ENCODE peak calls at places on chromosomes 4 and X, in eight cellular contexts. R, S, A, W, Q, B, Y and Z are unnamed samples. For H3K4me1, the result is how much of the 10 kb centered on the place peaks cover.

GRCh38 chr4:149959391-149959790 is 118.9 kb upstream of the DCLK2 start:
- DNase-seq in R (no peak), S (no peak), A (peak), W (no peak), Q (no peak), B (no peak), Y (no peak), Z (no peak)

GRCh38 chr4:173337463-173337862 is 3.3 kb upstream of the HMGB2 start:
- DNase-seq in R (no peak), S (no peak), A (peak), W (no peak), Q (no peak), B (no peak), Y (no peak), Z (no peak)

GRCh38 chr4:127997534-127998388 is 32.6 kb downstream of the ABHD18 start:
- DNase-seq in R (no peak), S (peak), A (peak), W (peak), Q (no peak), B (no peak), Y (peak), Z (no peak)

GRCh38 chr4:3513807-3514206 is 18.4 kb downstream of the LRPAP1 start:
- DNase-seq in R (no peak), S (no peak), A (no peak), W (no peak), Q (peak), B (no peak), Y (no peak), Z (no peak)

GRCh38 chr4:78939667-78940008 is 400 bp upstream of the PAQR3 start:
- DNase-seq in R (no peak), S (no peak), A (peak), W (no peak), Q (no peak), B (no peak), Y (no peak), Z (no peak)

GRCh38 chr4:41327770-41328169 is 71.0 kb downstream of the UCHL1 start:
- DNase-seq in R (peak), S (no peak), A (no peak), W (no peak), Q (no peak), B (no peak), Y (no peak), Z (no peak)

GRCh38 chr4:105191621-105192210 is 45.0 kb downstream of the TET2 start:
- DNase-seq in R (no peak), S (no peak), A (peak), W (peak), Q (no peak), B (no peak), Y (peak), Z (no peak)

GRCh38 chrX:123217077-123217476 is 33.0 kb downstream of the GRIA3 start:
- DNase-seq in R (no peak), S (no peak), A (no peak), W (peak), Q (no peak), B (peak), Y (no peak), Z (no peak)

GRCh38 chrX:34778961-34779360 is 121.9 kb upstream of the TMEM47 start:
- DNase-seq in R (no peak), S (no peak), A (peak), W (peak), Q (no peak), B (no peak), Y (no peak), Z (no peak)

GRCh38 chr4:189660737-189661330 is 279.8 kb upstream of the FRG1 start:
- DNase-seq in R (no peak), S (no peak), A (no peak), W (no peak), Q (no peak), B (no peak), Y (no peak), Z (no peak)

GRCh38 chrX:48573690-48574269 is 504 bp upstream of the RBM3 start:
- DNase-seq in R (no peak), S (peak), A (no peak), W (no peak), Q (no peak), B (peak), Y (no peak), Z (no peak)

GRCh38 chr4:56480691-56481090 is 13.3 kb downstream of the SRP72 start:
- DNase-seq in R (no peak), S (no peak), A (no peak), W (no peak), Q (no peak), B (no peak), Y (no peak), Z (no peak)

GRCh38 chr4:84790769-84791565 is 175.5 kb downstream of the WDFY3 start:
- DNase-seq in R (no peak), S (peak), A (no peak), W (no peak), Q (no peak), B (no peak), Y (no peak), Z (no peak)

GRCh38 chrX:56783996-56784620 is 55.1 kb downstream of the NBDY start:
- DNase-seq in R (no peak), S (no peak), A (no peak), W (no peak), Q (no peak), B (no peak), Y (no peak), Z (peak)

GRCh38 chrX:110276778-110277177 is 41.1 kb downstream of the AMMECR1 start:
- DNase-seq in R (no peak), S (no peak), A (no peak), W (no peak), Q (no peak), B (no peak), Y (peak), Z (no peak)

GRCh38 chrX:36913551-36913950 is 94.6 kb upstream of the FAM47C start:
- DNase-seq in R (no peak), S (no peak), A (no peak), W (no peak), Q (no peak), B (no peak), Y (no peak), Z (no peak)

GRCh38 chr4:183580370-183580769 is 75.5 kb downstream of the ING2 start:
- DNase-seq in R (no peak), S (no peak), A (no peak), W (no peak), Q (no peak), B (no peak), Y (no peak), Z (no peak)

GRCh38 chr4:54513231-54513630 is 144.5 kb upstream of the KIT start:
- DNase-seq in R (no peak), S (no peak), A (peak), W (peak), Q (no peak), B (no peak), Y (no peak), Z (no peak)

GRCh38 chr4:106238819-106239420 is 77.1 kb downstream of the TBCK start:
- DNase-seq in R (peak), S (peak), A (peak), W (peak), Q (no peak), B (no peak), Y (no peak), Z (no peak)

GRCh38 chr4:31408136-31408535 is 688.0 kb downstream of the PCDH7 start:
- DNase-seq in R (no peak), S (no peak), A (no peak), W (no peak), Q (no peak), B (no peak), Y (no peak), Z (no peak)

GRCh38 chr4:45472490-45472889 is 651.4 kb downstream of the GABRG1 start:
- DNase-seq in R (no peak), S (no peak), A (no peak), W (no peak), Q (peak), B (no peak), Y (no peak), Z (no peak)

GRCh38 chrX:113019958-113020357 is 179.3 kb upstream of the AMOT start:
- DNase-seq in R (no peak), S (no peak), A (no peak), W (no peak), Q (no peak), B (no peak), Y (no peak), Z (no peak)

DNA sequence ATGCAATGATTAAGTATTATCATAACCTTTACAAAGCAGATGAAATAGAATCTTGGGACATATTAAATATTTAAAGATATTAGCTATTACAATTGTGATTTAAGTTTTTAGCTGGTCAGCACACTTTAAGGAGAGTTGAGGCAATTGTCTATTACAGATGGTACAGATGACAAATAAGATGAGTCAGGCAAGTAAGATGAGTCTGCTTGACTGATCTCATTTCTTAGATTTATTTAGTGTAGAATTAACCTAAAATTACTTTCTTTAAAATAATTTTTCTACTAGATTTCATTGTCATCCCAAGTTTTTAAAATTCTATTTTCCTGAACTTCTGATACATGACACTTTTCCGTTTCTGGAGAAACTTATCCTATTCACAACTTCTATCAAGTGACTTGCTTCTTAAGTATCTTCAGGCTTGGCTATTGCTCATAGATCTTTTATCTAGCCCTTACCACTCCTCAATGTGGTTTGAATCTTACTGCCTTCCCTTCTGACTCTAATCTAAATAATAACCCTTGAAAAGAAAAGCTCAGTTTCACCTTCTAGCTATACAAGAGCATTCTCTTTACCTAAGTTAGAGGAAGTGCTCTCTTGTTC is 32.9 kb downstream of the CXCL1 start:
- DNase-seq in R (no peak), S (no peak), A (peak), W (peak), Q (no peak), B (no peak), Y (no peak), Z (no peak)
- H3K4me1 ChIP-seq in R (under half), S (under half), A (under half), W (under half), Q (under half), B (under half), Y (under half), Z (under half)

GRCh38 chr4:140331245-140331644 is 42.2 kb upstream of the SCOC start:
- DNase-seq in R (no peak), S (no peak), A (no peak), W (no peak), Q (no peak), B (no peak), Y (no peak), Z (no peak)

GRCh38 chr4:140330311-140330900 is 43.0 kb upstream of the SCOC start:
- DNase-seq in R (no peak), S (no peak), A (peak), W (peak), Q (no peak), B (no peak), Y (no peak), Z (no peak)

DNA sequence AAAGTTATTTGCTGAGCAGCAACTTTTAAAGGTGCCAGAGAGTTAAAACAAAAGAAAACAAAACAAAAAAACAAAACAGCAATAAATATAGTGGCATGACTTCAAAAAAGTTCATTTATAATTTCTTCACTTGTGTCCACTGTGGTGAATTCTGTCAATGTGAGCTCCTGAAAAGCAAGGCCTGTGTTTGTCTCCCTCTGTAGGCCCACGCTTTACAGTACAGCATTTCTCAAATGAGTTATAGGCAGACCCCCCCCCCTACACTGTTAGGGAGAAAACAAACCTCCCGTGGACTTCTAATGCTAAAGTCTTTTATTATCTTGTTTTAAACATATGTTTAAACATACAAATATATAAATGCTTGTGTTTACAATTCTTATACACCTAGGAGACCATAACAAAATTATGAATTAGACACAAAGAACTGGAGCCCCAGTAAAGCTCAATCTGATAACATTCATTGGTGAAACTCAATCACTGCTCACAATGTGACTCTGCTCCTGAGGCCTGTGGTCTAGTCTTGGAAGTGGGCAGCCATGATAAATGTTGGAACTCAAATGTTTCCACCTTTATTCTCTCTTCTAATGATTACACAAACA is 47.0 kb upstream of the SCOC start:
- DNase-seq in R (peak), S (peak), A (peak), W (peak), Q (no peak), B (peak), Y (no peak), Z (no peak)
- TF ChIP-seq CTCF in R (peak), S (peak), A (peak), W (peak), Q (peak), B (peak), Y (peak), Z (peak)

DNA sequence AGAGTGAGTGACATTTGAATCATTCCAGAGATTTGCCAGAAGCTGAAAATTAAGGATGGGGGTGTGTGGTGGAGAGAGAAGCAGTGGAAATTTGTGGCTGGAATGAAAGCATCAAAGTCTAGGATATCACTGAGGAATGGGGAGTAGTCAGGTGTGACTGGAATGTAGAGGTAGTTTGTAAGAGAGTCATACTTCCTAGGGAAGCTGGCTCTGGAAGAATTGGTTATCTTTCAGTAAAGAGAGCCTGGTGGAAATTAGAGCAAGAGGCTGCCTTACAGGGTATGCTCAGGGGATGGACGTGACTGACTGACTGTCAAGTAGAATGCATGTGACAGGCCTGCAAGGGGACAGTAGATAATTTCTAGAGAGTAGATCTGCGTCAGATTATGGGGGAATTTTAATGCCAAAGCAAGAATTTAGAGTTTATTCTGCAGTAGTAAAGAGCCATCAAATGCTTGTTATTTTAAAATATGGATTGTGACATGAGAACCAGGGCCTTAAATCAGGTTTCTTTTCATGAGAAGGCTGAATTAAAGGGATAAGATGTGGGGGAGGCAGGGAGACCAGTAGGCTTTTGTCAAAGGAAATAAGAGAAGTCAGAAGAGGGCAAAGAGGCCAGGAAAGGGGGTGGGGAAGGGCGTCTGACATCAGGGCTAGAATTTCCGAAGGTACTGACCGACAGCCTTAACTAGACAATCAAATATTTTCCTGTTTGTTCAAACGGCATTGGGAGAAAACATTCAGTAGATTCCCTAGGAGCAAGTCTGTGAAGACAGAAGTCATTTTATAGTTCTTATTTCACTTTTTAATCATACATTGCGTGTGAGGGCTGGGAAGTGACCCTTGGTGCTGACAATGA is 109.9 kb downstream of the AFF1 start:
- DNase-seq in R (no peak), S (no peak), A (no peak), W (no peak), Q (no peak), B (no peak), Y (no peak), Z (no peak)
- H3K4me1 ChIP-seq in R (under half), S (half or more), A (under half), W (under half), Q (under half), B (under half), Y (under half), Z (half or more)

DNA sequence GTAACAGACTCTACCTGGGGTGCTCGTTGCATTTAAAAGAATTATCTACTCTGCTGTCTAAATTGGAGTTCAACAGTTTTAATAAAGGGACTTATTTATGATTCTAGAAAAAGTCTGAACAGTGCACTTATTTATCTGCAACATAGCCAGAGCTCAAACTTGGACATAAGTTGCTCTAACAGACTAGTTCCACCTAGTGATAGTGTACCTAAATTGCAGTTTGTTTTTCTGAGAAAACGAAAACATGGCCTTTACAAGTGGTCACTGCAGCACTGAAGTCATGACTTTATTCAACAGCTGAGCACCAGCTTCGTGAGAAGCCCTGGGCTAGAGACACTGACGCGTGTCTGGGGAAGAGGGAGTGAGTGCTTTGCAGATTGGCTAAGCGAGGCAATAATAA is 77.3 kb upstream of the IGSF1 start:
- DNase-seq in R (no peak), S (no peak), A (no peak), W (no peak), Q (no peak), B (no peak), Y (no peak), Z (no peak)
- TF ChIP-seq CTCF in R (peak), S (no peak), A (no peak), W (no peak), Q (no peak), B (no peak), Y (peak), Z (no peak)

DNA sequence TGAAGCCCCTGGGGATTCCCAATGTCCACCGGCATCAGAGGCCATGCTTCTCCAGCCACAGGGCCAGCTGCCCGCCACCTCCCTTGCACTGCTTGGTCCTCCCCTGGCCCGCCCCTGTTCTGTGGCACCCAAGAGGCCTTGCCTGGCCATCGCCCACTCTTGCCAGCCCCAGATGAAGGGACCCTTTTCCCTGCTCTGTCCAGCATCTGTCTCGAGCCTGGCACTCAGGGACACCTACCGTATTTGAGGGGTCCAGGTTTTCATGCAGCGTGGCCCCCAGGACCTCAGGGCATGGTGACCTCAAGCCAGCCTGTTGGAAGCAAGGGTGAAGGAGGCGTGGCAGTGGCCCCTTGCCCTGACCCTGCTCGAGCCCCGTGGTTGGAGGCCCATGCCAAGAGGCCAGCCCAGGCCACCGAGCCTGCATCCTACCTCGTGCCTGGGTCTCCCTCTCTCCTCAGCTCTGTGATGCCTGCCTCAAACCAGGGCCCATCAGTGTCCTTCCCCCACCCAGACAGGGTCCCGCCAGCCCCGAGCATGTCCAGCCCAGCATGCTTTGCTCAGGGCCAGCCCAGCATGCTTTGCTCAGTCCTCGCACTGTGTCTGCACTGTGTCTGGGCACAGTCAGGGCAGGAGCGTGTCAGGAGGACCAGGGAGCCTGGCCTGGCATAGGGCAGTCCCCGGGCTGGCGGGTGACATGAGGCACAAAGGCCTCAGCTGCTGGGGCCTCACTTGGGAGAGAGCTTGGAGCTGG is 14.3 kb upstream of the FGFR3 start:
- DNase-seq in R (no peak), S (no peak), A (no peak), W (no peak), Q (no peak), B (no peak), Y (no peak), Z (no peak)
- H3K4me1 ChIP-seq in R (under half), S (half or more), A (under half), W (under half), Q (under half), B (under half), Y (under half), Z (under half)

GRCh38 chrX:29090811-29091210 is 503.6 kb downstream of the IL1RAPL1 start:
- DNase-seq in R (no peak), S (no peak), A (peak), W (peak), Q (no peak), B (no peak), Y (no peak), Z (no peak)
- TF ChIP-seq CTCF in R (peak), S (no peak), A (peak), W (peak), Q (no peak), B (no peak), Y (no peak), Z (no peak)

GRCh38 chr4:82357640-82358039 is 16.2 kb downstream of the HNRNPD start:
- DNase-seq in R (no peak), S (no peak), A (no peak), W (no peak), Q (no peak), B (no peak), Y (no peak), Z (no peak)
- H3K4me1 ChIP-seq in R (under half), S (under half), A (under half), W (under half), Q (under half), B (under half), Y (under half), Z (under half)

GRCh38 chr4:151673913-151674520 is 86.8 kb downstream of the GATB start:
- DNase-seq in R (peak), S (peak), A (no peak), W (no peak), Q (no peak), B (no peak), Y (no peak), Z (no peak)

GRCh38 chr4:151675366-151676060 is 85.3 kb downstream of the GATB start:
- DNase-seq in R (no peak), S (no peak), A (no peak), W (no peak), Q (no peak), B (no peak), Y (no peak), Z (no peak)

GRCh38 chr4:151676301-151676700 is 84.5 kb downstream of the GATB start:
- DNase-seq in R (no peak), S (no peak), A (peak), W (peak), Q (no peak), B (no peak), Y (no peak), Z (no peak)

GRCh38 chr4:151672996-151673395 is 87.8 kb downstream of the GATB start:
- DNase-seq in R (peak), S (no peak), A (no peak), W (no peak), Q (no peak), B (no peak), Y (no peak), Z (no peak)

DNA sequence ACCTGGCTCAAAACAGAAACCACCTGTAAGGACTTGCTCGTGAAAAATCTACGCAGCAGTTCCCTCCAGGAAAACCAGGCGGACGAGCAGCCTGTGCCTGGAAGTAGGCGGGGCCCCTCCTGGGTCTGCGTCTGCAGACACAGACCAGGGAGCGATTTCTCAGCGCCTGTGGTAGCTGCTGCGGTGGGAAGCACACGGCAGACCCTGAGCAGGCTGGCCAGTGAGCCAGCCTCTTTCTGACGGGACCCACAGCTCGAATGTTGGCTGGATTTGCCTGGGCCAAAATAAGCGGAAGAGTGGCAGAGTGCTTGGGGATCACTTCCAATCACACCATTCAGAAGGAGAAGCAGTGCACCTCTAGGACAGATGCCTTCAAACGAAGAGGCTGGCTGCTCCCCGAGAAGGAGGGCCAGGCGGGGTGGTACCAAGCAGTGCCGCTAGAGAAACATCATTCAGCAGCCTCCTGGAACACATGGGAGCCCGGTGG is 86.0 kb downstream of the GATB start:
- DNase-seq in R (peak), S (peak), A (no peak), W (peak), Q (peak), B (peak), Y (no peak), Z (peak)
- TF ChIP-seq CTCF in R (peak), S (no peak), A (no peak), W (no peak), Q (no peak), B (no peak), Y (no peak), Z (no peak)